ENCODE peak calls at places on chromosomes 11 and 22, in six cellular contexts. H is H9, L is IMR-90, O is mesendoderm, Y is mesenchymal stem cell, V is H1. K is an unnamed sample.
A peak's percentile ranks its signal among the peaks of the same experiment; 100 is the strongest.

GRCh38 chr11:57054782-57055181 is 66.1 kb downstream of the OR5AK2 start:
- DNase-seq in V (no peak), L (no peak), Y (no peak), H (no peak), O (no peak), K (no peak)

GRCh38 chr11:130480166-130480565 is 31.7 kb downstream of the ADAMTS15 start:
- DNase-seq in O (no peak), Y (peak; percentile 54), V (no peak), H (no peak), L (peak; percentile 86), K (no peak)

GRCh38 chr22:22720201-22720723 is 75.8 kb downstream of the GGTLC2 start:
- DNase-seq in H (peak; percentile 73), Y (peak; percentile 22), O (peak; percentile 87), L (peak; percentile 34), V (no peak), K (peak; percentile 21)

GRCh38 chr11:47408598-47409439 is 429 bp downstream of the SLC39A13 start:
- DNase-seq in H (peak; percentile 36), L (peak; percentile 87), Y (peak; percentile 87), O (peak; percentile 46), V (no peak), K (no peak)

GRCh38 chr22:41659941-41660340 is 28.7 kb downstream of the SNU13 start:
- DNase-seq in H (no peak), L (no peak), O (no peak), Y (no peak), V (no peak), K (no peak)

GRCh38 chr11:77677138-77677537 is 39.5 kb upstream of the CLNS1A start:
- DNase-seq in L (peak; percentile 35), O (no peak), Y (no peak), V (no peak), H (no peak), K (no peak)

GRCh38 chr22:22553141-22553540 is 5.9 kb downstream of the PRAME start:
- DNase-seq in V (no peak), H (no peak), O (no peak), L (no peak), Y (no peak), K (no peak)

GRCh38 chr11:34165786-34166557 is 60.5 kb downstream of the NAT10 start:
- DNase-seq in O (peak; percentile 50), Y (no peak), V (no peak), L (no peak), H (no peak), K (no peak)

GRCh38 chr11:45025716-45026492 is 75.2 kb upstream of the TP53I11 start:
- DNase-seq in V (no peak), Y (peak; percentile 23), O (peak; percentile 71), L (peak; percentile 22), H (peak; percentile 26), K (no peak)

GRCh38 chr11:83773950-83774880 is 488.0 kb upstream of the CCDC90B start:
- DNase-seq in H (no peak), O (peak; percentile 53), L (peak; percentile 27), V (no peak), Y (peak; percentile 24), K (no peak)

GRCh38 chr11:83784419-83784818 is 498.3 kb upstream of the CCDC90B start:
- DNase-seq in V (no peak), Y (no peak), O (no peak), H (no peak), L (no peak), K (no peak)

GRCh38 chr11:83778598-83778997 is 492.4 kb upstream of the CCDC90B start:
- DNase-seq in V (no peak), Y (no peak), L (no peak), H (no peak), O (no peak), K (no peak)

GRCh38 chr11:83782329-83782728 is 496.2 kb upstream of the CCDC90B start:
- DNase-seq in L (no peak), H (no peak), O (no peak), V (no peak), Y (no peak), K (no peak)

DNA sequence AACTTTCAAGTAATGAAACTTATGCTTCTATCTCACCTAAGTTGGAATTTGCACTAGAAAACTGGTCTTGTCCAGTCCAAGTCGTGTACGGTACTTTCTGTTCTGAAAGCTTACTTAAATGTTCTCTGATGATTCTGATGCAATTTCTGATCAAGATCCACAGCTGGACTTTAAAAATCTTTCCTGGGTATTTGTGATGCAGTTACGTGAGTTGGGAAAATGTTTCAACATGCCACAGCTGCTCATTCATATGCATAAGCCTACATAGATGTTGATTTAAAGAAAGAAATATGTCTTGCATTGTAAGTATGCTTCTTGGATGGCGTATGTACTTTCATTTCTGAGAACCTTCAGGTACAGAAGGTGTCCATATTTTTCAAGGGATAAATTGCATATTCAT is 493.7 kb upstream of the CCDC90B start:
- DNase-seq in L (no peak), V (no peak), Y (no peak), H (no peak), O (no peak), K (no peak)
- H2BK15ac ChIP-seq in L (no peak overlapping the region), V (no peak overlapping the region), Y (no peak overlapping the region), H (no peak overlapping the region), O (no peak overlapping the region), K (no peak overlapping the region)

GRCh38 chr22:37225481-37225880 is 13.2 kb upstream of the SSTR3 start:
- DNase-seq in V (no peak), Y (no peak), H (no peak), O (no peak), L (no peak), K (no peak)
- H2BK15ac ChIP-seq in V (no peak overlapping the region), Y (no peak overlapping the region), H (no peak overlapping the region), O (no peak overlapping the region), L (no peak overlapping the region), K (no peak overlapping the region)

DNA sequence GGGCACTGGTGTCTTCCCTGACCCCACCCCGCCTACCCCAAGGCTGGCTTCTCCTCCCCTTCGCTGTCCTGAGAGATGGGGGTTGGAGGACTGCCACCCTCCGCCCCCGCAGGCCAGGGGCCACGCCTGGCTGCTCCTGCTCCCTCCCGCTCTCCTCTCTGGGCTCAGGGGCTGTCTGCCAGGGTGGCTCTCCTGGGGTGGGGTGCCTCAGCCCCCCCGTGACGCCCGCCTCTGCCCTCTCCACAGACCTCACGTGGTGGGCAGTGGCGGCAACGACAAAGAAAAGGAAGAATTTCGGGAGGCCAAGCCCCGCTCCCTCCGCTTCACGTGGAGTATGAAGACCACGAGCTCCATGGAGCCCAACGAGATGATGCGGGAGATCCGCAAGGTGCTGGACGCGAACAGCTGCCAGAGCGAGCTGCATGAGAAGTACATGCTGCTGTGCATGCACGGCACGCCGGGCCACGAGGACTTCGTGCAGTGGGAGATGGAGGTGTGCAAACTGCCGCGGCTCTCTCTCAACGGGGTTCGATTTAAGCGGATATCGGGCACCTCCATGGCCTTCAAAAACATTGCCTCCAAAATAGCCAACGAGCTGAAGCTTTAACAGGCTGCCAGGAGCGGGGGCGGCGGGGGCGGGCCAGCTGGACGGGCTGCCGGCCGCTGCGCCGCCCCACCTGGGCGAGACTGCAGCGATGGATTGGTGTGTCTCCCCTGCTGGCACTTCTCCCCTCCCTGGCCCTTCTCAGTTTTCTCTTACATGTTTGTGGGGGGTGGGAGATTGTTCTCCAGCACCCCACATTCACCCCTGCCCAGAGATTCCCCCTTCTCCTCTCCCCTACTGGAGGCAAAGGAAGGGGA is 8.1 kb downstream of the RCOR2 start:
- DNase-seq in Y (no peak), H (no peak), L (no peak), O (no peak), V (no peak), K (no peak)
- H2BK15ac ChIP-seq in Y (no peak overlapping the region), H (no peak overlapping the region), L (no peak overlapping the region), O (no peak overlapping the region), V (no peak overlapping the region), K (peak overlapping the region; percentile 75)

GRCh38 chr22:27679722-27680488 is 121.7 kb downstream of the MN1 start:
- DNase-seq in H (no peak), V (no peak), L (no peak), Y (no peak), O (no peak), K (no peak)

GRCh38 chr22:27673839-27674238 is 127.7 kb downstream of the MN1 start:
- DNase-seq in L (no peak), O (no peak), V (no peak), H (no peak), Y (no peak), K (no peak)

GRCh38 chr22:27674524-27674923 is 127.0 kb downstream of the MN1 start:
- DNase-seq in O (no peak), H (no peak), V (no peak), Y (no peak), L (no peak), K (no peak)

GRCh38 chr22:27677895-27678458 is 123.6 kb downstream of the MN1 start:
- DNase-seq in Y (peak; percentile 45), L (no peak), H (no peak), V (no peak), O (no peak), K (no peak)

GRCh38 chr22:27676545-27677188 is 124.9 kb downstream of the MN1 start:
- DNase-seq in O (no peak), V (no peak), L (no peak), Y (no peak), H (no peak), K (no peak)
- H2BK15ac ChIP-seq in O (no peak overlapping the region), V (no peak overlapping the region), L (no peak overlapping the region), Y (no peak overlapping the region), H (no peak overlapping the region), K (no peak overlapping the region)